ENCODE peak calls at places on chromosomes 12 and 14, in four cellular contexts. K is GM12878, I is A549, U is K562. X is an unnamed sample.

GRCh38 chr14:96486705-96487104 is 15.5 kb upstream of the PAPOLA start:
- DNase-seq in U (no peak), I (no peak), K (no peak), X (no peak)

GRCh38 chr14:96213871-96214465 is 9.3 kb downstream of the BDKRB2 start:
- DNase-seq in I (no peak), U (no peak), K (no peak), X (no peak)

GRCh38 chr12:97960741-97961608 is 498.4 kb downstream of the RMST start:
- DNase-seq in U (peak), K (peak), I (peak), X (peak)

GRCh38 chr12:101823891-101824290 is 6.9 kb downstream of the GNPTAB start:
- DNase-seq in U (peak), K (no peak), I (peak), X (peak)

GRCh38 chr12:83130178-83130577 is 443.5 kb downstream of the TMTC2 start:
- DNase-seq in K (no peak), U (no peak), I (no peak), X (no peak)

GRCh38 chr12:455821-456220 is 3.9 kb upstream of the B4GALNT3 start:
- DNase-seq in U (no peak), K (no peak), I (no peak), X (no peak)

GRCh38 chr14:51386983-51387730 is 147.1 kb downstream of the TMX1 start:
- DNase-seq in I (peak), K (no peak), U (no peak), X (no peak)

GRCh38 chr12:132445884-132446471 is 44.0 kb upstream of the FBRSL1 start:
- DNase-seq in U (peak), I (peak), K (no peak), X (no peak)

GRCh38 chr14:95524706-95525512 is 8.5 kb upstream of the SYNE3 start:
- DNase-seq in I (no peak), U (no peak), K (no peak), X (peak)

GRCh38 chr12:109595321-109595902 is 21.8 kb downstream of the MVK start:
- DNase-seq in I (no peak), K (no peak), U (no peak), X (no peak)

GRCh38 chr12:69497308-69498026 is 27.3 kb downstream of the FRS2 start:
- DNase-seq in I (no peak), K (peak), U (no peak), X (no peak)

GRCh38 chr14:99425272-99425681 is 55.4 kb downstream of the SETD3 start:
- DNase-seq in I (no peak), K (no peak), U (no peak), X (no peak)
- TF ChIP-seq JUNB in I (no peak), K (no peak), U (no peak), X (no peak)

GRCh38 chr12:124087251-124088141 is 114.5 kb downstream of the ZNF664 start:
- DNase-seq in K (no peak), U (no peak), I (no peak), X (no peak)

GRCh38 chr12:124082676-124083075 is 109.7 kb downstream of the ZNF664 start:
- DNase-seq in K (no peak), I (no peak), U (no peak), X (no peak)

GRCh38 chr12:124083708-124084107 is 110.7 kb downstream of the ZNF664 start:
- DNase-seq in K (no peak), U (no peak), I (no peak), X (no peak)

GRCh38 chr12:124086299-124086898 is 113.4 kb downstream of the ZNF664 start:
- DNase-seq in U (no peak), K (no peak), I (no peak), X (no peak)

GRCh38 chr12:124085419-124085818 is 112.4 kb downstream of the ZNF664 start:
- DNase-seq in U (no peak), I (no peak), K (no peak), X (no peak)
- TF ChIP-seq MAX in U (no peak), I (no peak), K (no peak), X (no peak)

DNA sequence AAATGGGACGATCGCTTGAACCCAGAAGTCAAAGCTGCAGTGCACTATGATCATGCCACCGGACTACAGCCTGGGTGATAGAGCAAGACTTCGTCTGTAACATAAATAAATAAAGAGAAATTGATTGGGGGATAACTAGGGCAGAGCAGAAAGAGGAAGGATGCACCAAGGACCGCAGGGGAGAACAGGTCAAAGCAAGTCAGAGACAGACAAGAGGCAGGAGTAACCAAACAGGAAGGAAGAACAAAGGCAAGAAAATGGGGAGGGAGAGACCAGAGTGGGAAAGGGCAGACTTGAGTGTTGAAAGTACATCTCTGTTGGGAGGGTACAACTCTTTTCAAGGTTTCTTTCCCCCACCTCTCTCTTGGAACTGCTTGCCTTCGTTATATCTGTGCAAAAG is 50.8 kb upstream of the ELK3 start:
- DNase-seq in K (no peak), I (no peak), U (no peak), X (no peak)
- TF ChIP-seq JUNB in K (no peak), I (no peak), U (no peak), X (no peak)

GRCh38 chr14:73393375-73393774 is 65.0 kb downstream of the NUMB start:
- DNase-seq in U (no peak), I (no peak), K (no peak), X (no peak)
- TF ChIP-seq MAX in U (no peak), I (no peak), K (no peak), X (no peak)

GRCh38 chr14:50342211-50343080 is 30.3 kb downstream of the DMAC2L start:
- DNase-seq in U (peak), I (peak), K (no peak), X (peak)
- TF ChIP-seq JUNB in U (no peak), I (no peak), K (no peak), X (no peak)

DNA sequence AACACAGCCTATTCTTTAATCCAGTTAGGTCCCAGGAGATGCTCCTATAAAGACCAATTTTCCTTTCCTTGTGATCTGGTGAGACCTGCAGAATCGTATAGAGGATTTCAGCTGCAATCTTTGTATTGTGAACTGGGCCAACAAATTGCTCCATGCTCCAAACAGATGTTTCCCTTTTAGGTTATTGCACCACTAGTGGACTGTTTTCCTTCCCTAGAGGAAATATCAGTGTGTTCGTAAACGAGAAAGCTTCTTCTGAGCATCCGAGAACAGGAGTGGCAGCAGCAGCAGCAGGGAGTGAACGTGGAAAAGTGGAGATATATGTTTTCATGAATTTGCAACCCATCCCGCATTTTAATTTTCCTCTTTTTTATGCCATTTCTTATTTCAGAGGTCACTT is 344.1 kb upstream of the PDE3A start:
- DNase-seq in K (no peak), U (no peak), I (no peak), X (no peak)
- TF ChIP-seq MAX in K (no peak), U (no peak), I (no peak), X (no peak)

X was measured in HepG2.